ENCODE peak calls at places on chromosomes 6 and 20, in ten cellular contexts. H is breast epithelium; V is A549; C is stimulated activated CD4-positive, alpha-beta T cell treated with anti-CD3 and anti-CD28 coated beads, Interleukin-1b, Interleukin-23, amount 100 ng/mL, for 1 hour; U is SW 1271; I is neural crest cell; M is fibroblast of the conjunctiva; O is testis; Y is cerebellar cortex; P is CD8-positive, alpha-beta T cell. J is an unnamed sample.

GRCh38 chr6:65113581-65113980 is 593.4 kb downstream of the EYS start:
- DNase-seq in H (no peak), V (no peak), C (no peak), U (no peak), I (no peak), M (no peak), O (no peak), Y (no peak), P (no peak), J (no peak)

GRCh38 chr6:84508981-84509380 is 255.4 kb downstream of the TBX18 start:
- DNase-seq in H (no peak), V (no peak), C (no peak), U (no peak), I (no peak), M (no peak), O (peak), Y (no peak), P (no peak), J (no peak)

GRCh38 chr20:13024581-13024980 is 15.8 kb downstream of the SPTLC3 start:
- DNase-seq in H (no peak), V (no peak), C (no peak), U (no peak), I (no peak), M (no peak), O (no peak), Y (no peak), P (no peak), J (no peak)

GRCh38 chr6:159805418-159806020 is 5.4 kb downstream of the PNLDC1 start:
- DNase-seq in H (no peak), V (no peak), C (no peak), U (no peak), I (no peak), M (no peak), O (no peak), Y (no peak), P (no peak), J (no peak)

GRCh38 chr6:65627015-65627414 is 80.0 kb downstream of the EYS start:
- DNase-seq in H (no peak), V (no peak), C (no peak), U (no peak), I (no peak), M (no peak), O (no peak), Y (no peak), P (no peak), J (no peak)

GRCh38 chr20:46074006-46074405 is 15.8 kb downstream of the NCOA5 start:
- DNase-seq in H (no peak), V (no peak), C (no peak), U (no peak), I (no peak), M (no peak), O (no peak), Y (no peak), P (no peak), J (no peak)

GRCh38 chr20:17680128-17680835 is 1.8 kb downstream of the RRBP1 start:
- DNase-seq in H (peak), V (peak), C (no peak), U (peak), I (peak), M (no peak), O (peak), Y (peak), P (peak), J (peak)

GRCh38 chr20:62052336-62052841 is 13.3 kb downstream of the TAF4 start:
- DNase-seq in H (no peak), V (no peak), C (no peak), U (no peak), I (no peak), M (no peak), O (peak), Y (no peak), P (no peak), J (no peak)

GRCh38 chr6:47483853-47484546 is 6.4 kb downstream of the CD2AP start:
- DNase-seq in H (no peak), V (no peak), C (no peak), U (no peak), I (no peak), M (no peak), O (no peak), Y (no peak), P (no peak), J (no peak)

GRCh38 chr6:5992551-5993225 is 14.0 kb downstream of the NRN1 start:
- DNase-seq in H (no peak), V (no peak), C (no peak), U (no peak), I (no peak), M (no peak), O (no peak), Y (no peak), P (no peak), J (no peak)

GRCh38 chr20:42219005-42219404 is 600.8 kb upstream of the CHD6 start:
- DNase-seq in H (no peak), V (no peak), C (no peak), U (no peak), I (no peak), M (no peak), O (no peak), Y (no peak), P (no peak), J (no peak)

GRCh38 chr6:41503435-41503768 is 42.8 kb upstream of the FOXP4 start:
- DNase-seq in H (no peak), V (no peak), C (no peak), U (no peak), I (no peak), M (no peak), O (no peak), Y (no peak), P (no peak), J (no peak)

GRCh38 chr6:151666526-151666925 is 141.0 kb upstream of the ESR1 start:
- DNase-seq in H (no peak), V (no peak), C (no peak), U (no peak), I (no peak), M (no peak), O (no peak), Y (no peak), P (no peak), J (no peak)

GRCh38 chr20:8216375-8217200 is 84.5 kb downstream of the PLCB1 start:
- DNase-seq in H (no peak), V (no peak), C (no peak), U (no peak), I (no peak), M (no peak), O (no peak), Y (no peak), P (no peak), J (no peak)

GRCh38 chr6:140779991-140780596 is 1352.6 kb upstream of the GJE1 start:
- DNase-seq in H (no peak), V (no peak), C (no peak), U (no peak), I (no peak), M (no peak), O (no peak), Y (no peak), P (no peak), J (no peak)

GRCh38 chr20:22805219-22805618 is 220.8 kb upstream of the FOXA2 start:
- DNase-seq in H (no peak), V (peak), C (no peak), U (no peak), I (no peak), M (peak), O (no peak), Y (no peak), P (no peak), J (no peak)

GRCh38 chr6:104943781-104944180 is 13.1 kb upstream of the LIN28B start:
- DNase-seq in H (no peak), V (no peak), C (no peak), U (no peak), I (peak), M (no peak), O (no peak), Y (peak), P (no peak), J (no peak)

GRCh38 chr6:100116409-100117194 is 122.6 kb upstream of the MCHR2 start:
- DNase-seq in H (no peak), V (peak), C (no peak), U (peak), I (peak), M (peak), O (peak), Y (peak), P (no peak), J (no peak)

GRCh38 chr20:23820493-23820892 is 6.0 kb downstream of the CST2 start:
- DNase-seq in H (no peak), V (peak), C (no peak), U (no peak), I (no peak), M (no peak), O (no peak), Y (no peak), P (no peak), J (no peak)

GRCh38 chr6:84411060-84411629 is 183.7 kb upstream of the CEP162 start:
- DNase-seq in H (no peak), V (peak), C (no peak), U (no peak), I (no peak), M (peak), O (no peak), Y (no peak), P (no peak), J (no peak)

GRCh38 chr20:16712541-16712947 is 17.3 kb upstream of the SNRPB2 start:
- DNase-seq in H (no peak), V (no peak), C (no peak), U (no peak), I (no peak), M (no peak), O (no peak), Y (no peak), P (no peak), J (no peak)

GRCh38 chr6:108105584-108105983 is 31.0 kb upstream of the OSTM1 start:
- DNase-seq in H (no peak), V (no peak), C (no peak), U (no peak), I (no peak), M (no peak), O (no peak), Y (no peak), P (no peak), J (no peak)

GRCh38 chr6:138515657-138516056 is 16.4 kb upstream of the NHSL1 start:
- DNase-seq in H (no peak), V (no peak), C (no peak), U (no peak), I (no peak), M (no peak), O (no peak), Y (no peak), P (no peak), J (no peak)

GRCh38 chr6:75065524-75065923 is 140.3 kb downstream of the COL12A1 start:
- DNase-seq in H (no peak), V (peak), C (no peak), U (no peak), I (no peak), M (peak), O (no peak), Y (no peak), P (no peak), J (no peak)

GRCh38 chr6:29748391-29749352 is 25.4 kb downstream of the HLA-F start:
- DNase-seq in H (peak), V (peak), C (peak), U (peak), I (peak), M (peak), O (peak), Y (peak), P (peak), J (peak)

GRCh38 chr20:53578492-53579222 is 15.0 kb downstream of the ZNF217 start:
- DNase-seq in H (no peak), V (peak), C (peak), U (peak), I (peak), M (peak), O (peak), Y (peak), P (peak), J (peak)

GRCh38 chr6:157158456-157158855 is 164.9 kb downstream of the TMEM242 start:
- DNase-seq in H (no peak), V (no peak), C (no peak), U (no peak), I (no peak), M (no peak), O (no peak), Y (no peak), P (no peak), J (no peak)

GRCh38 chr6:77326029-77326428 is 137.3 kb downstream of the HTR1B start:
- DNase-seq in H (no peak), V (no peak), C (no peak), U (no peak), I (no peak), M (no peak), O (no peak), Y (no peak), P (no peak), J (no peak)

GRCh38 chr20:19210426-19211155 is 1.9 kb upstream of the SLC24A3 start:
- DNase-seq in H (peak), V (no peak), C (no peak), U (no peak), I (no peak), M (peak), O (no peak), Y (no peak), P (no peak), J (no peak)

GRCh38 chr20:3731944-3732326 is 550 bp upstream of the HSPA12B start:
- DNase-seq in H (no peak), V (no peak), C (no peak), U (no peak), I (no peak), M (no peak), O (no peak), Y (no peak), P (no peak), J (no peak)

GRCh38 chr6:127567476-127567875 is 9.5 kb upstream of the C6orf58 start:
- DNase-seq in H (no peak), V (no peak), C (no peak), U (no peak), I (no peak), M (no peak), O (no peak), Y (no peak), P (no peak), J (no peak)

GRCh38 chr20:57702091-57702490 is 7.7 kb downstream of the PMEPA1 start:
- DNase-seq in H (no peak), V (no peak), C (no peak), U (no peak), I (no peak), M (no peak), O (no peak), Y (no peak), P (no peak), J (no peak)

GRCh38 chr6:87483929-87484328 is 11.2 kb downstream of the SLC35A1 start:
- DNase-seq in H (no peak), V (peak), C (no peak), U (no peak), I (peak), M (no peak), O (no peak), Y (no peak), P (peak), J (no peak)

GRCh38 chr6:25395731-25396130 is 116.6 kb downstream of the CARMIL1 start:
- DNase-seq in H (no peak), V (no peak), C (no peak), U (no peak), I (no peak), M (no peak), O (no peak), Y (no peak), P (no peak), J (no peak)

GRCh38 chr6:21891065-21891464 is 297.5 kb downstream of the SOX4 start:
- DNase-seq in H (no peak), V (no peak), C (no peak), U (no peak), I (no peak), M (no peak), O (no peak), Y (no peak), P (no peak), J (no peak)

GRCh38 chr20:2692036-2692885 is at the start of gene EBF4:
- DNase-seq in H (peak), V (peak), C (no peak), U (peak), I (peak), M (no peak), O (peak), Y (peak), P (peak), J (peak)

GRCh38 chr20:58707770-58708169 is 15.2 kb downstream of the NPEPL1 start:
- DNase-seq in H (peak), V (no peak), C (no peak), U (no peak), I (no peak), M (no peak), O (no peak), Y (no peak), P (no peak), J (no peak)